ENCODE peak calls at places on chromosome 6, in nine cellular contexts. N is endodermal cell, V is fibroblast of lung, H is brain microvascular endothelial cell, S is Panc1, U is dorsolateral prefrontal cortex, Y is bronchial epithelial cell, G is coronary artery, B is astrocyte of the spinal cord. M is an unnamed sample.

GRCh38 chr6:133983099-133983939 is 30.3 kb downstream of the TBPL1 start:
- DNase-seq in S (no peak), V (peak; percentile 80), H (peak; percentile 35), B (no peak), N (peak; percentile 57), Y (peak; percentile 27), G (no peak), U (no peak), M (peak; percentile 21)

GRCh38 chr6:163897030-163897429 is 482.5 kb downstream of the QKI start:
- DNase-seq in G (no peak), U (no peak), Y (no peak), V (peak; percentile 69), H (peak; percentile 11), N (no peak), S (no peak), B (peak; percentile 76), M (peak; percentile 33)

GRCh38 chr6:160102956-160103824 is 18.4 kb upstream of the SLC22A1 start:
- DNase-seq in U (no peak), B (no peak), N (peak; percentile 82), H (peak; percentile 33), Y (peak; percentile 22), G (no peak), V (peak; percentile 21), S (no peak), M (no peak)

GRCh38 chr6:26197736-26198625 is 110.8 kb downstream of the HFE start:
- DNase-seq in B (peak; percentile 49), G (no peak), Y (peak; percentile 45), V (peak; percentile 39), U (no peak), N (peak; percentile 75), H (no peak), S (no peak), M (no peak)

GRCh38 chr6:1200706-1201105 is 111.2 kb upstream of the FOXQ1 start:
- DNase-seq in U (no peak), G (no peak), Y (no peak), H (no peak), S (no peak), N (no peak), B (peak; percentile 5), V (peak; percentile 82), M (no peak)

GRCh38 chr6:154410619-154411044 is 54.0 kb upstream of the IPCEF1 start:
- DNase-seq in U (no peak), S (peak; percentile 72), V (peak; percentile 98), Y (peak; percentile 90), B (peak; percentile 98), H (peak; percentile 94), G (peak; percentile 83), N (no peak), M (peak; percentile 98)

GRCh38 chr6:2876210-2877056 is 26.7 kb downstream of the SERPINB9 start:
- DNase-seq in V (peak; percentile 92), N (peak; percentile 84), B (peak; percentile 92), S (no peak), Y (peak; percentile 85), G (peak; percentile 84), U (peak; percentile 53), H (peak; percentile 93), M (peak; percentile 4)

GRCh38 chr6:129236110-129236509 is 353.2 kb downstream of the LAMA2 start:
- DNase-seq in U (no peak), N (no peak), H (no peak), Y (no peak), S (no peak), V (peak; percentile 29), B (no peak), G (no peak), M (no peak)

GRCh38 chr6:87944541-87944954 is 103.1 kb upstream of the SPACA1 start:
- DNase-seq in Y (peak; percentile 100), N (peak; percentile 85), S (peak; percentile 32), B (peak; percentile 36), U (peak; percentile 52), H (peak; percentile 74), G (no peak), V (peak; percentile 33), M (no peak)

GRCh38 chr6:123994168-123994567 is 190.5 kb downstream of the NKAIN2 start:
- DNase-seq in N (no peak), V (no peak), B (no peak), Y (no peak), U (no peak), H (no peak), S (no peak), G (no peak), M (no peak)

GRCh38 chr6:148044261-148044731 is 298.3 kb upstream of the SASH1 start:
- DNase-seq in G (no peak), B (peak; percentile 75), N (no peak), U (no peak), H (peak; percentile 43), V (peak; percentile 28), S (no peak), Y (no peak), M (peak; percentile 73)

GRCh38 chr6:2950713-2951112 is 20.7 kb downstream of the SERPINB6 start:
- DNase-seq in G (no peak), U (no peak), Y (peak; percentile 27), V (no peak), B (no peak), H (no peak), N (peak; percentile 34), S (no peak), M (no peak)

GRCh38 chr6:162533009-162533400 is 194.6 kb downstream of the PRKN start:
- DNase-seq in U (no peak), B (no peak), Y (no peak), V (no peak), N (no peak), G (no peak), S (no peak), H (no peak), M (no peak)

GRCh38 chr6:37637562-37638413 is 59.9 kb downstream of the MDGA1 start:
- DNase-seq in N (no peak), Y (no peak), U (no peak), G (no peak), H (no peak), S (no peak), V (no peak), B (no peak), M (no peak)

GRCh38 chr6:143197377-143197776 is 136.7 kb downstream of the AIG1 start:
- DNase-seq in Y (no peak), G (no peak), H (no peak), B (no peak), N (no peak), U (no peak), S (no peak), V (no peak), M (no peak)

GRCh38 chr6:126107475-126108121 is 121.3 kb downstream of the TRMT11 start:
- DNase-seq in G (no peak), U (no peak), S (no peak), H (no peak), V (no peak), B (peak; percentile 37), N (peak; percentile 52), Y (no peak), M (no peak)

GRCh38 chr6:111555041-111555440 is 50.6 kb downstream of the TRAF3IP2 start:
- DNase-seq in V (peak; percentile 70), B (peak; percentile 58), G (no peak), U (no peak), N (no peak), S (no peak), Y (no peak), H (no peak), M (peak; percentile 55)
- TF ChIP-seq CTCF in V (no peak), B (peak; percentile 20), G (no peak), U (no peak), N (peak; percentile 14), S (no peak), Y (no peak), H (no peak), M (no peak)

DNA sequence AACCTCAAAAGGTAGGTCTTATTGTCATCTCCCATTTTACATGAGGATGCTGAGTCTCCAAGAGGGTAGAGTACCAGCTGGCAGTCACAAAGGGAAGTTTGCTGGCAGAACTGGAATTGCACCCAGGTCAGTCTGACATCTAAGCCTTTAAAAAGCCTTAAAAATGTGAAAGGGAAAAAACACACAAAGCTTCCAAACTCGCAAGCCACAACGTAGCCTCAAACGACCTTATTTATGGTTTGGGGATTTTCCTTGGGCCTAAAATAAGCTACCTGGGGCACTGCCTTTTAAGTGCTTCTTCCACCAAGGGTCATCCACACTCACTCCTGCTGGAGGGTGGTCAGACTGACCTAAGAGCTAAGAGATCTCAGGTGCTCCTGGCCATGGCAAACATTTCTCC is 2.1 kb downstream of the MBOAT1 start:
- DNase-seq in G (no peak), U (no peak), Y (no peak), N (no peak), H (no peak), B (no peak), S (no peak), V (no peak), M (no peak)
- H3K4me3 ChIP-seq in G (peak overlapping the region; percentile 93), U (no peak overlapping the region), Y (no peak overlapping the region), N (no peak overlapping the region), H (no peak overlapping the region), B (no peak overlapping the region), S (peak overlapping the region; percentile 2), V (no peak overlapping the region), M (no peak overlapping the region)

GRCh38 chr6:21914121-21914973 is 320.8 kb downstream of the SOX4 start:
- DNase-seq in U (no peak), Y (peak; percentile 76), H (peak; percentile 51), G (no peak), V (peak; percentile 18), S (no peak), N (no peak), B (no peak), M (no peak)

GRCh38 chr6:21918081-21918480 is 324.5 kb downstream of the SOX4 start:
- DNase-seq in U (no peak), V (no peak), B (no peak), S (no peak), Y (peak; percentile 59), H (no peak), N (no peak), G (no peak), M (no peak)

GRCh38 chr6:21918666-21919065 is 325.1 kb downstream of the SOX4 start:
- DNase-seq in U (no peak), S (no peak), Y (peak; percentile 63), B (no peak), N (no peak), V (no peak), H (no peak), G (no peak), M (no peak)

GRCh38 chr6:21911208-21911607 is 317.7 kb downstream of the SOX4 start:
- DNase-seq in B (no peak), Y (no peak), N (no peak), V (no peak), G (no peak), U (no peak), S (no peak), H (no peak), M (no peak)

GRCh38 chr6:21915707-21916399 is 322.3 kb downstream of the SOX4 start:
- DNase-seq in V (peak; percentile 32), Y (peak; percentile 66), N (no peak), U (no peak), H (peak; percentile 11), G (no peak), B (no peak), S (no peak), M (peak; percentile 37)
- TF ChIP-seq CTCF in V (no peak), Y (no peak), N (no peak), U (no peak), H (no peak), G (no peak), B (no peak), S (no peak), M (no peak)

DNA sequence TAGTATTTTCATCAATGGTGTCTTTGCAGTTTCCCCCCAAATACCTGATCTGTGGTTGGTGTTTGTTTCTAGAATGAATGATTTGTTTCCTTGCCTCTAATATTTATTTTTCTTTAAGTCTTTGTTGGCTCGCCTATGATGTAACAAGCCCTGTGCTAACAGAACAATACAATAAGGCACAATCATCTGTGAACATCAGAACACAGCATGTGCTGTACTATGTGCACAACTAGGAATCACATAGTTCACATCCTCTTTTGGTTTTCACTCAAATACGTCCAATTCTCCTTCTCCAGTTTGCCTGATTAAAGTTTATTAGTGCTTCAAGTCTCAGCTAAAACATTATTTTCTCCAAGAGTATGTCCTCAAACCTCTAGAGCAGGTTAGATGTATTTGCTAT is 613.1 kb downstream of the EPHA7 start:
- DNase-seq in H (no peak), Y (no peak), G (no peak), N (no peak), V (no peak), B (no peak), U (no peak), S (no peak), M (no peak)
- H3K4me3 ChIP-seq in H (no peak overlapping the region), Y (no peak overlapping the region), G (no peak overlapping the region), N (no peak overlapping the region), V (no peak overlapping the region), B (no peak overlapping the region), U (no peak overlapping the region), S (no peak overlapping the region), M (no peak overlapping the region)

M was measured in AG04449.